ENCODE peak calls at places on chromosomes 16 and 17, in six cellular contexts. One of them, this sample, is unnamed.
A peak's percentile ranks its signal among the peaks of the same experiment; 100 is the strongest.

GRCh38 chr17:74690409-74690825 is 22.3 kb downstream of the CD300LF start:
- DNase-seq in A549: no peak
- DNase-seq in coronary artery: no peak
- DNase-seq in cardiac fibroblast: no peak
- DNase-seq in Caco-2: no peak
- DNase-seq in neural progenitor cell: no peak
- DNase-seq in this sample: no peak

GRCh38 chr16:87458424-87458915 is 34.4 kb downstream of the ZCCHC14 start:
- DNase-seq in cardiac fibroblast: no peak
- DNase-seq in neural progenitor cell: no peak
- DNase-seq in Caco-2: no peak
- DNase-seq in A549: no peak
- DNase-seq in coronary artery: no peak
- DNase-seq in this sample: no peak

GRCh38 chr17:78230996-78231931 is at the start of gene TMEM235:
- DNase-seq in A549: no peak
- DNase-seq in coronary artery: no peak
- DNase-seq in Caco-2: no peak
- DNase-seq in neural progenitor cell: peak; percentile 63
- DNase-seq in cardiac fibroblast: no peak
- DNase-seq in this sample: no peak

GRCh38 chr16:64428463-64428862 is 693.4 kb downstream of the CDH11 start:
- DNase-seq in coronary artery: no peak
- DNase-seq in Caco-2: no peak
- DNase-seq in cardiac fibroblast: peak; percentile 72
- DNase-seq in A549: no peak
- DNase-seq in neural progenitor cell: no peak
- DNase-seq in this sample: peak; percentile 87

GRCh38 chr16:26058326-26058725 is 366.6 kb downstream of the HS3ST4 start:
- DNase-seq in neural progenitor cell: peak; percentile 20
- DNase-seq in cardiac fibroblast: no peak
- DNase-seq in Caco-2: no peak
- DNase-seq in coronary artery: no peak
- DNase-seq in A549: no peak
- DNase-seq in this sample: no peak

GRCh38 chr17:2238432-2239169 is 65.0 kb downstream of the SMG6 start:
- DNase-seq in Caco-2: no peak
- DNase-seq in neural progenitor cell: no peak
- DNase-seq in A549: no peak
- DNase-seq in coronary artery: no peak
- DNase-seq in cardiac fibroblast: no peak
- DNase-seq in this sample: no peak

GRCh38 chr16:3188675-3188924 is 596 bp downstream of the OR1F1 start:
- DNase-seq in coronary artery: no peak
- DNase-seq in A549: no peak
- DNase-seq in neural progenitor cell: no peak
- DNase-seq in Caco-2: no peak
- DNase-seq in cardiac fibroblast: no peak
- DNase-seq in this sample: no peak

GRCh38 chr16:5328546-5328945 is 231.0 kb upstream of the EEF2KMT start:
- DNase-seq in cardiac fibroblast: no peak
- DNase-seq in Caco-2: no peak
- DNase-seq in A549: no peak
- DNase-seq in neural progenitor cell: peak; percentile 9
- DNase-seq in coronary artery: no peak
- DNase-seq in this sample: no peak

GRCh38 chr17:45246338-45246737 is 15.6 kb downstream of the SPATA32 start:
- DNase-seq in coronary artery: no peak
- DNase-seq in cardiac fibroblast: no peak
- DNase-seq in neural progenitor cell: no peak
- DNase-seq in A549: no peak
- DNase-seq in Caco-2: no peak
- DNase-seq in this sample: no peak

GRCh38 chr17:16932156-16932555 is 39.8 kb downstream of the TNFRSF13B start:
- DNase-seq in coronary artery: no peak
- DNase-seq in neural progenitor cell: no peak
- DNase-seq in A549: no peak
- DNase-seq in Caco-2: no peak
- DNase-seq in cardiac fibroblast: no peak
- DNase-seq in this sample: no peak

GRCh38 chr17:62627904-62628603 is 584 bp downstream of the MRC2 start:
- DNase-seq in A549: peak; percentile 66
- DNase-seq in neural progenitor cell: peak; percentile 48
- DNase-seq in coronary artery: peak; percentile 84
- DNase-seq in Caco-2: no peak
- DNase-seq in cardiac fibroblast: peak; percentile 77
- DNase-seq in this sample: peak; percentile 82

GRCh38 chr17:65057520-65058075 is 1.1 kb upstream of the GNA13 start:
- DNase-seq in neural progenitor cell: no peak
- DNase-seq in coronary artery: no peak
- DNase-seq in A549: peak; percentile 55
- DNase-seq in cardiac fibroblast: peak; percentile 61
- DNase-seq in Caco-2: no peak
- DNase-seq in this sample: no peak

GRCh38 chr17:9700136-9700535 is 54.8 kb downstream of the USP43 start:
- DNase-seq in neural progenitor cell: no peak
- DNase-seq in Caco-2: no peak
- DNase-seq in A549: no peak
- DNase-seq in coronary artery: no peak
- DNase-seq in cardiac fibroblast: no peak
- DNase-seq in this sample: no peak

GRCh38 chr17:63819585-63820537 is 7.4 kb upstream of the PSMC5 start:
- DNase-seq in coronary artery: no peak
- DNase-seq in neural progenitor cell: no peak
- DNase-seq in cardiac fibroblast: no peak
- DNase-seq in A549: no peak
- DNase-seq in Caco-2: no peak
- DNase-seq in this sample: no peak

GRCh38 chr17:46898860-46899259 is 24.1 kb upstream of the GOSR2 start:
- DNase-seq in Caco-2: no peak
- DNase-seq in neural progenitor cell: no peak
- DNase-seq in A549: no peak
- DNase-seq in coronary artery: no peak
- DNase-seq in cardiac fibroblast: no peak
- DNase-seq in this sample: no peak
- TF ChIP-seq CTCF in Caco-2: no peak
- TF ChIP-seq CTCF in neural progenitor cell: no peak
- TF ChIP-seq CTCF in A549: no peak
- TF ChIP-seq CTCF in coronary artery: no peak
- TF ChIP-seq CTCF in cardiac fibroblast: no peak
- TF ChIP-seq CTCF in this sample: no peak

DNA sequence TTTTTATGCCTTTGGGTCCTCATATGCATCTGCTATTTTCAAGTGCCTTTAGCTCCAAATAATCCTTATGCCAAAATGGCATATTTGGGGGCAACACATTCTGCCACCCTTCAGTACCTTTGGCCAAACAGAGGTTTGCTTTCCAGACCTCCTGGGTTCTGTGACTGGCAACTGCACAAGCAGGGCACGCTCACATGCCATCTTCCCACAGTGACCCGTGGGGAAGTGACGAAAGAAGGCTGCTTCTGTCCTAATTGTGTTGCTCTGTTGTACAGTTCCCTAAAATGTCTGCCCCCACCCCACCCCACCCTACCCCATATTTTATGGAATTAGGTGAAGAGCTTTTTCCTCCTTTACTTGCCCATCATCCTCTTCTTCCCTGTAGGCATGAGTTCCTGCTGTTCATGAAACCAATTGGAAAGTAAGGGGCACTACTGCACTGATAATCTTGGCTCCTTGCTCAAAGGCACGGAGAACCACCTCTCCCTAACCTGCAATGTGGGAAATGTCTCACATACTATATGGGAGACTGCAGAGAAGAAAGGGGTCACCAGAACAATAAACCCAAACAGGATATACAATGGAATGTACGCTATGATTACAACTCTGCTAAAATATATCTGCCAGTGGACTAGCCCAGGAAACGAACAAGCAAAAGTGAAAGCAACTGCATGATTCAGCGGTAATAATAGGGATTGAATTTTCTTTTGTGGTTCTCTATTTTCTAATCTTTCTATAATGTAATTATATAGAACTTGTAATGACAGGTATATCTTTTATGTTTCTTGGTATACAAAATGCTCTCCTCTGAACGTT is 3.3 kb upstream of the SLFN12L start:
- DNase-seq in coronary artery: no peak
- DNase-seq in A549: no peak
- DNase-seq in neural progenitor cell: no peak
- DNase-seq in Caco-2: no peak
- DNase-seq in cardiac fibroblast: peak; percentile 68
- DNase-seq in this sample: peak; percentile 53
- H3K4me3 ChIP-seq in coronary artery: peak overlapping the region; percentile 60
- H3K4me3 ChIP-seq in A549: peak overlapping the region; percentile 5
- H3K4me3 ChIP-seq in neural progenitor cell: no peak overlapping the region
- H3K4me3 ChIP-seq in Caco-2: no peak overlapping the region
- H3K4me3 ChIP-seq in cardiac fibroblast: peak overlapping the region; percentile 5
- H3K4me3 ChIP-seq in this sample: no peak overlapping the region

GRCh38 chr16:46621902-46622676 is 910 bp upstream of the SHCBP1 start:
- DNase-seq in Caco-2: no peak
- DNase-seq in A549: no peak
- DNase-seq in coronary artery: no peak
- DNase-seq in neural progenitor cell: no peak
- DNase-seq in cardiac fibroblast: no peak
- DNase-seq in this sample: no peak

GRCh38 chr16:46620265-46621005 is 744 bp downstream of the SHCBP1 start:
- DNase-seq in Caco-2: no peak
- DNase-seq in neural progenitor cell: no peak
- DNase-seq in coronary artery: no peak
- DNase-seq in cardiac fibroblast: peak; percentile 50
- DNase-seq in A549: peak; percentile 7
- DNase-seq in this sample: no peak

GRCh38 chr16:46618516-46618915 is 2.7 kb downstream of the SHCBP1 start:
- DNase-seq in coronary artery: no peak
- DNase-seq in neural progenitor cell: no peak
- DNase-seq in Caco-2: no peak
- DNase-seq in A549: no peak
- DNase-seq in cardiac fibroblast: no peak
- DNase-seq in this sample: no peak

GRCh38 chr16:46621006-46621629 is at the start of gene SHCBP1:
- DNase-seq in Caco-2: peak; percentile 87
- DNase-seq in coronary artery: peak; percentile 90
- DNase-seq in A549: peak; percentile 84
- DNase-seq in cardiac fibroblast: peak; percentile 90
- DNase-seq in neural progenitor cell: peak; percentile 90
- DNase-seq in this sample: peak; percentile 83
- TF ChIP-seq CTCF in Caco-2: no peak
- TF ChIP-seq CTCF in coronary artery: no peak
- TF ChIP-seq CTCF in A549: no peak
- TF ChIP-seq CTCF in cardiac fibroblast: no peak
- TF ChIP-seq CTCF in neural progenitor cell: no peak
- TF ChIP-seq CTCF in this sample: no peak

DNA sequence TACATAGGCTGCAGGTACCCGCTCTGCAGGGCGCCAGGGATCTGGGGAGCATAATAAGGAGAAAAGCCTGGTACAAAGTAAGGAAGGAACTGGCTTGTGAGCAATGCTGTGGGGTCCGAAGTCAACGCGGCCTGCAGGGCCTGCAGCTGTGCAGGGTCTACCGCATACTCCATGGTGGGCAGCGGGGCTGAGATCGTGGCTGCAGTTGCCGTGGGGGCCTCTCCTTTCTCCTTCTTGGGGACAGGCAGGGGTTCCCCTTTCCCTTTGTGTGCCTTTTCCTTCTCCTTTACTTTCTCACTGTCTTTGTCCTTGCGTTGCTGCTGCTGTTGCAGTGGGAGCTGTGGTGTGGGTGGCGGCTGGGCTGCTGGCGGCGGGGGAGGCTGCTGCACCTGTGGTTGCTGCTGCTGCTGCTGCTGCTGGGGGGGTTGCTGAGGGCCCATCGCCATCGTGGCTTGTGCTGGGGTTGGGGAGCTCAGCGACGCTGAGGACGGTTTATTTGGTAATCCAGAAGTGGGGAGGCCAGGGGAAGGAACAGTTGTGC is 259.6 kb downstream of the ZFHX3 start:
- DNase-seq in neural progenitor cell: peak; percentile 41
- DNase-seq in cardiac fibroblast: no peak
- DNase-seq in Caco-2: no peak
- DNase-seq in A549: no peak
- DNase-seq in coronary artery: no peak
- DNase-seq in this sample: no peak
- H3K4me3 ChIP-seq in neural progenitor cell: peak overlapping the region; percentile 66
- H3K4me3 ChIP-seq in cardiac fibroblast: peak overlapping the region; percentile 52
- H3K4me3 ChIP-seq in Caco-2: no peak overlapping the region
- H3K4me3 ChIP-seq in A549: no peak overlapping the region
- H3K4me3 ChIP-seq in coronary artery: peak overlapping the region; percentile 65
- H3K4me3 ChIP-seq in this sample: peak overlapping the region; percentile 51

DNA sequence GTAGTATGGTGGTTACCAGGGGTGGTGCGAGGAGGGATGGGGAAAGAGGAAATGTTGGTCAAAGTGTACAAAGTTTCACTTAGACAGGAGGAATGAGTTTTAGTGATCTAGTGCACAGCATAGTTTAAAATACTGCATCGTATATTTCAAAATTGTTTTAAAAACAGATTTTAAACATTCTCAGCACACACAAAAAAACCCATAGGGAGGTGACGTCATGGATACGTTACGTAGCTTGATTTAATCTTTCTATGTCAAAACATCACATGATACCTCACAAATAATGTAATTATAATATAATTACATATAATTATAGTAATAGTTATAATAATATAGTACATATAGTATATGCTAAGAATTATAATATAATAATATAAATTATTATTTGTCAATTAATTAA is 614.2 kb downstream of the TMEM114 start:
- DNase-seq in coronary artery: no peak
- DNase-seq in cardiac fibroblast: no peak
- DNase-seq in A549: no peak
- DNase-seq in neural progenitor cell: no peak
- DNase-seq in Caco-2: no peak
- DNase-seq in this sample: no peak
- TF ChIP-seq CTCF in coronary artery: no peak
- TF ChIP-seq CTCF in cardiac fibroblast: no peak
- TF ChIP-seq CTCF in A549: no peak
- TF ChIP-seq CTCF in neural progenitor cell: no peak
- TF ChIP-seq CTCF in Caco-2: no peak
- TF ChIP-seq CTCF in this sample: no peak

DNA sequence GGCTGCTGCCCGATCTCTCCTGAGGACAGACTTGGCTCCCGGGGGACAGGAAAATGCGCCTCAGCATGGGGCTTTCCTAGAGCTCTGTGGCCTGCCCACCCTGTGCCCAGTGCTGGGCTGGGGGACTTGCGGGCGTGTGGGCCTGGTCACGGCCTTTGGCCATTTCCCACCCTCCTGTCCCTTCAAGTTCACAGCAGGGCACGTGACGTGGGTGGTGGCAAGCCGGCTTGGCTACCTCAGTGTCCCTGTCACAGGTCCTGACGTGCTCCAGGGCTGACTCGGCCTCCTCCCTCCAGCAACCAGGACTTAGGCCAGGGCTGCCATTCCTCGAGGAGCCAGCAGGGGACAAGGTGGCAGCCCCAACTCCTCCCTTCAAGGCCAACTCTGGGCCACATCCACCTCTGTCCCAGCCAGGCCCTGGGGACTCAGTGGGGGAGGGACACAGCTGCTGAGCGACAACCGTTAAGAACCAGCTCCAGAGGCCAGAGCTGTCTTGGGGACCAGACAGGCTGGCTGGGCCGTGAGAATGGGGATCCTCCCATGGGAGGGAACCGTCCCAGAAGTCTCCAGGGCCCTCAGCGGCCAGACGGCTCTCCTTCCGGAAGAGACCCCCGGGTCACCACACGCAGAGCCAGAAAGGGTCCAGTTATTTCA is 981 bp upstream of the UNC13D start:
- DNase-seq in neural progenitor cell: peak; percentile 84
- DNase-seq in cardiac fibroblast: peak; percentile 71
- DNase-seq in coronary artery: peak; percentile 96
- DNase-seq in A549: peak; percentile 91
- DNase-seq in Caco-2: peak; percentile 89
- DNase-seq in this sample: peak; percentile 52
- H3K4me3 ChIP-seq in neural progenitor cell: no peak overlapping the region
- H3K4me3 ChIP-seq in cardiac fibroblast: no peak overlapping the region
- H3K4me3 ChIP-seq in coronary artery: peak overlapping the region; percentile 54
- H3K4me3 ChIP-seq in A549: peak overlapping the region; percentile 0
- H3K4me3 ChIP-seq in Caco-2: no peak overlapping the region
- H3K4me3 ChIP-seq in this sample: no peak overlapping the region

This sample was measured in fibroblast of the aortic adventitia.